ENCODE peak calls at places on chromosomes 1 and 21, in eight cellular contexts. Y, G, I, W, A, U, B and J are unnamed samples. For H3K36me3, the result is how much of the 10 kb centered on the place peaks cover.

GRCh38 chr1:155175927-155176371 is 2.3 kb downstream of the TRIM46 start:
- DNase-seq in A (no peak), W (peak), I (peak), B (no peak), Y (peak), U (no peak), G (no peak), J (no peak)

GRCh38 chr21:40846566-40847411 is at the start of gene DSCAM:
- DNase-seq in I (no peak), Y (no peak), W (peak), A (no peak), B (peak), U (no peak), G (no peak), J (no peak)

GRCh38 chr1:36772837-36773495 is 261.3 kb downstream of the GRIK3 start:
- DNase-seq in B (no peak), G (no peak), I (no peak), A (no peak), U (no peak), W (no peak), Y (no peak), J (no peak)

GRCh38 chr1:11105586-11105985 is 5.9 kb upstream of the EXOSC10 start:
- DNase-seq in A (no peak), I (no peak), W (no peak), U (no peak), B (no peak), G (no peak), Y (no peak), J (no peak)

GRCh38 chr1:206963119-206963712 is 7.0 kb downstream of the FCAMR start:
- DNase-seq in I (no peak), B (peak), A (no peak), G (no peak), U (no peak), W (no peak), Y (no peak), J (no peak)

GRCh38 chr1:246111570-246111969 is 395.5 kb downstream of the SMYD3 start:
- DNase-seq in G (no peak), I (no peak), B (no peak), W (no peak), A (no peak), Y (no peak), U (no peak), J (no peak)

GRCh38 chr1:154213274-154213673 is 7.1 kb upstream of the CFAP141 start:
- DNase-seq in W (no peak), U (peak), B (peak), G (no peak), A (no peak), Y (no peak), I (no peak), J (no peak)

GRCh38 chr1:168098534-168099313 is 38.0 kb downstream of the GPR161 start:
- DNase-seq in G (no peak), U (no peak), B (no peak), A (no peak), Y (no peak), W (no peak), I (no peak), J (no peak)

GRCh38 chr21:29649370-29649963 is 290.3 kb downstream of the GRIK1 start:
- DNase-seq in B (no peak), I (no peak), G (no peak), W (no peak), U (no peak), Y (no peak), A (no peak), J (no peak)

GRCh38 chr1:55272994-55273393 is 57.8 kb upstream of the USP24 start:
- DNase-seq in W (peak), Y (no peak), I (no peak), G (no peak), A (no peak), U (no peak), B (no peak), J (no peak)

GRCh38 chr1:201551877-201552731 is 13.2 kb downstream of the NAV1 start:
- DNase-seq in Y (no peak), W (no peak), G (no peak), A (no peak), B (peak), U (peak), I (no peak), J (peak)

GRCh38 chr1:68313736-68314594 is 81.6 kb upstream of the WLS start:
- DNase-seq in Y (no peak), A (no peak), G (no peak), I (no peak), U (no peak), W (no peak), B (no peak), J (no peak)

GRCh38 chr1:1989102-1989542 is 14.5 kb downstream of the CFAP74 start:
- DNase-seq in G (peak), Y (peak), A (no peak), I (no peak), U (peak), W (peak), B (no peak), J (no peak)

GRCh38 chr1:213138391-213138790 is 87.3 kb downstream of the RPS6KC1 start:
- DNase-seq in A (no peak), B (no peak), G (no peak), I (no peak), W (no peak), Y (no peak), U (no peak), J (no peak)

GRCh38 chr1:219876798-219877209 is 51.6 kb downstream of the SLC30A10 start:
- DNase-seq in A (no peak), B (no peak), G (no peak), U (no peak), I (no peak), Y (no peak), W (no peak), J (no peak)

GRCh38 chr1:24381256-24381655 is 32.3 kb downstream of the STPG1 start:
- DNase-seq in W (peak), B (no peak), G (no peak), A (no peak), Y (no peak), U (no peak), I (no peak), J (no peak)

GRCh38 chr1:234525156-234525774 is 46.3 kb upstream of the TARBP1 start:
- DNase-seq in A (no peak), B (no peak), Y (no peak), U (no peak), W (no peak), I (no peak), G (no peak), J (no peak)

GRCh38 chr1:24973315-24973714 is 43.2 kb upstream of the RUNX3 start:
- DNase-seq in W (no peak), Y (no peak), U (no peak), A (no peak), B (no peak), I (no peak), G (no peak), J (no peak)

GRCh38 chr1:241079018-241079417 is 278.0 kb downstream of the RGS7 start:
- DNase-seq in U (no peak), Y (no peak), W (no peak), A (no peak), G (no peak), I (no peak), B (no peak), J (no peak)
- TF ChIP-seq CTCF in U (no peak), Y (no peak), W (no peak), A (no peak), G (no peak), I (no peak), B (no peak), J (no peak)

GRCh38 chr21:38476385-38476784 is 21.9 kb downstream of the ERG start:
- DNase-seq in B (no peak), U (no peak), I (no peak), G (no peak), Y (no peak), A (no peak), W (no peak), J (no peak)
- H3K4me3 ChIP-seq in B (no peak), U (no peak), I (no peak), G (peak), Y (no peak), A (no peak), W (no peak), J (no peak)

GRCh38 chr1:150466964-150467363 is 20.3 kb upstream of the TARS2 start:
- DNase-seq in I (no peak), Y (no peak), B (no peak), A (no peak), W (no peak), G (no peak), U (no peak), J (no peak)

GRCh38 chr1:150469291-150469690 is 17.9 kb upstream of the TARS2 start:
- DNase-seq in U (no peak), Y (no peak), A (no peak), G (no peak), I (no peak), B (peak), W (no peak), J (no peak)

DNA sequence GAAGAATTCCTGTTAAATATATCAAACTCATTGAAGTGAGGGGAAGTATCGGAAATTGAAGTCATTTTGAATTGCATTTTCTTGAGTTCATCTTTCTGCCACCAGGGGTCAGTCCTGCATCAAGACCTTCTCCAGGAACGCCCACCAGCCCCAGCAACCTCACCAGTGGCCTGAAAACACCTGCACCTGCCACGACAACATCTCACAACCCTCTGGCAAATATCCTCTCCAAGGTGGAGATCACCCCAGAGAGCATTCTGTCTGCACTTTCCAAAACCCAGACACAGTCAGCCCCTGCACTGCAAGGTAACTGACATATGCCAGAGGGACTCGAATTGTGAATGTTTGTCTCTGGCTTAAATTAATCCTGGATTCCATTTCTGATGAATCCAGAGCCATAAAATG is 22.8 kb upstream of the TARS2 start:
- DNase-seq in W (peak), I (peak), Y (peak), B (peak), G (no peak), U (peak), A (peak), J (no peak)
- H3K36me3 ChIP-seq in W (under half), I (under half), Y (under half), B (under half), G (half or more), U (under half), A (under half), J (under half)

GRCh38 chr1:70966018-70966638 is 81.5 kb downstream of the PTGER3 start:
- DNase-seq in B (peak), W (no peak), A (no peak), U (no peak), Y (no peak), G (no peak), I (peak), J (no peak)
- TF ChIP-seq CTCF in B (no peak), W (peak), A (peak), U (no peak), Y (no peak), G (peak), I (peak), J (peak)

GRCh38 chr1:43543567-43543966 is 12.9 kb downstream of the PTPRF start:
- DNase-seq in W (no peak), U (no peak), A (no peak), G (no peak), B (no peak), Y (no peak), I (no peak), J (no peak)

GRCh38 chr1:43546388-43547100 is 15.9 kb downstream of the PTPRF start:
- DNase-seq in Y (no peak), U (no peak), G (no peak), W (no peak), I (no peak), B (no peak), A (no peak), J (no peak)

GRCh38 chr1:43545321-43545685 is 14.6 kb downstream of the PTPRF start:
- DNase-seq in I (no peak), G (no peak), Y (no peak), W (no peak), A (no peak), B (no peak), U (no peak), J (no peak)

GRCh38 chr1:43547538-43548072 is 16.9 kb downstream of the PTPRF start:
- DNase-seq in B (no peak), U (no peak), I (no peak), W (no peak), G (no peak), A (no peak), Y (no peak), J (no peak)

DNA sequence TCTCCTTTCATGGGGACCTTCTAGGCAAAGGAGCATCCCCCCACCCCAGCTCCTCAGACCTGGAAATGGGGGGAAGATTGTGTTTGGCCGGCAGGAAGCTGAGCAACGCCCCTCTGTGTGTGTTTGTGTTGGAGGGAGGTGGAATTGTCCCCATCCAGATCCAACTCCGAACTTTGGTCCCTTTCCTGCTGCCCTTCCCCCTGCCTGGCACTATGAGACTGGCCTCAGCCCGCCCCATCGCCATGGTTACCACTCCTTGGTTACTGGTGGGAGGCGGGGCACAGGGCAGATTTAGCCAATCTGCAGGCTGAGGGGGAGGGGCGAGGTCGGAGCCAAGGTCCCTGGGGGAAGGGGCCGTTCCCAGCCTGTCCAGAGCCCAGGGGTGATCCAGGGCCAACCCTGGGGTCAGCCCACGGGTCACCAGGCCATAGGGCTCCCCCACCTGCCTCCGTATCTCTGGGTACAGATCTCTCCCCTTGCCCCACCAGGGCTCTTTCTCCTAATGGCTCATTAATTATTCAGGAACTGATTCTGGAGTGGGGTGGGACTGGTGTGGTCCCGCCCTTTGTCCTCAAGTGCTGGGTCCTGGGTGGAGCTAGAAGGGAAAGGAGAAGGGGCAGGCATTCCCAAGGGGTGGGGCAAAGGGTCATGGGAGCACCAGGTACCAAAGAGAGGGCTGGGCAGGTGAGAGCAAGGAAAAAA is 15.2 kb downstream of the PTPRF start:
- DNase-seq in I (peak), U (peak), A (no peak), B (peak), W (peak), Y (peak), G (no peak), J (no peak)
- H3K4me3 ChIP-seq in I (peak), U (no peak), A (no peak), B (no peak), W (no peak), Y (no peak), G (no peak), J (no peak)